ENCODE peak calls at places on chromosomes 3 and 15, in six cellular contexts. V, P, Z, B, J and R are unnamed samples.

GRCh38 chr3:66261318-66261717 is 40.5 kb downstream of the SLC25A26 start:
- DNase-seq in V (no peak), P (no peak), B (no peak), Z (no peak), J (no peak), R (no peak)

GRCh38 chr3:14405886-14406238 is 3.5 kb downstream of the SLC6A6 start:
- DNase-seq in P (no peak), V (no peak), Z (no peak), J (no peak), B (no peak), R (no peak)

GRCh38 chr3:39106281-39107055 is 959 bp downstream of the GORASP1 start:
- DNase-seq in P (no peak), J (no peak), V (no peak), Z (no peak), B (no peak), R (peak; percentile 59)

GRCh38 chr3:67706934-67707333 is 52.5 kb upstream of the SUCLG2 start:
- DNase-seq in Z (no peak), B (no peak), J (no peak), V (no peak), P (no peak), R (no peak)

GRCh38 chr3:180188512-180189309 is 152.0 kb upstream of the PEX5L start:
- DNase-seq in V (no peak), Z (no peak), J (no peak), P (no peak), B (no peak), R (no peak)

GRCh38 chr3:51686512-51687215 is 15.6 kb downstream of the TEX264 start:
- DNase-seq in B (peak; percentile 76), V (no peak), P (peak; percentile 93), J (peak; percentile 82), Z (no peak), R (peak; percentile 91)

GRCh38 chr3:24521306-24522154 is 26.9 kb upstream of the THRB start:
- DNase-seq in V (no peak), P (no peak), Z (peak; percentile 47), B (peak; percentile 71), J (peak; percentile 49), R (no peak)

GRCh38 chr3:153977148-153977547 is 144.0 kb upstream of the ARHGEF26 start:
- DNase-seq in Z (peak; percentile 47), B (peak; percentile 25), J (no peak), P (no peak), V (no peak), R (no peak)

GRCh38 chr3:5466752-5467151 is 279.2 kb downstream of the EDEM1 start:
- DNase-seq in P (no peak), V (no peak), B (no peak), J (no peak), Z (no peak), R (no peak)

GRCh38 chr3:94520364-94520763 is 457.5 kb downstream of the NSUN3 start:
- DNase-seq in P (no peak), B (no peak), Z (no peak), V (no peak), J (no peak), R (no peak)

GRCh38 chr3:177875786-177876476 is 660.3 kb upstream of the KCNMB2 start:
- DNase-seq in Z (no peak), V (no peak), P (no peak), J (no peak), B (no peak), R (no peak)

GRCh38 chr15:29322407-29322806 is 52.8 kb upstream of the NSMCE3 start:
- DNase-seq in B (no peak), P (no peak), Z (no peak), V (no peak), J (no peak), R (no peak)

GRCh38 chr15:87722941-87723691 is 533.4 kb downstream of the NTRK3 start:
- DNase-seq in V (no peak), J (no peak), Z (no peak), P (no peak), B (no peak), R (no peak)

GRCh38 chr3:146626384-146627122 is 21.4 kb upstream of the PLSCR5 start:
- DNase-seq in Z (no peak), J (no peak), P (no peak), B (no peak), V (no peak), R (no peak)

GRCh38 chr15:59609730-59610712 is 1.6 kb upstream of the GCNT3 start:
- DNase-seq in V (no peak), Z (no peak), B (no peak), P (no peak), J (no peak), R (no peak)

GRCh38 chr3:168802761-168803160 is 707.0 kb upstream of the GOLIM4 start:
- DNase-seq in B (no peak), P (no peak), J (no peak), V (no peak), Z (no peak), R (no peak)

GRCh38 chr3:33218446-33219174 is at the start of gene SUSD5:
- DNase-seq in J (no peak), B (no peak), Z (no peak), P (no peak), V (no peak), R (no peak)

GRCh38 chr3:36674816-36675215 is 89.5 kb downstream of the DCLK3 start:
- DNase-seq in B (no peak), Z (no peak), J (no peak), V (no peak), P (no peak), R (no peak)

GRCh38 chr3:37701729-37702128 is 160.0 kb upstream of the CTDSPL start:
- DNase-seq in Z (no peak), B (no peak), P (no peak), J (no peak), V (no peak), R (no peak)

GRCh38 chr15:70147178-70147760 is 49.6 kb upstream of the TLE3 start:
- DNase-seq in P (no peak), J (no peak), Z (no peak), B (no peak), V (no peak), R (no peak)

GRCh38 chr15:41734079-41734478 is 40.2 kb upstream of the MAPKBP1 start:
- DNase-seq in P (no peak), B (no peak), V (no peak), J (no peak), Z (no peak), R (no peak)

GRCh38 chr3:120469440-120470415 is 18.9 kb upstream of the FSTL1 start:
- DNase-seq in P (no peak), J (no peak), Z (peak; percentile 25), B (no peak), V (no peak), R (no peak)

GRCh38 chr15:43270676-43271306 is 4.1 kb upstream of the TGM5 start:
- DNase-seq in V (no peak), B (no peak), J (peak; percentile 74), P (no peak), Z (no peak), R (no peak)

GRCh38 chr3:48558446-48559134 is 2.0 kb upstream of the PFKFB4 start:
- DNase-seq in V (no peak), J (no peak), B (peak; percentile 53), P (no peak), Z (no peak), R (no peak)

GRCh38 chr3:187518616-187519015 is 150.4 kb downstream of the RTP4 start:
- DNase-seq in V (no peak), J (no peak), P (no peak), B (no peak), Z (no peak), R (no peak)

GRCh38 chr3:52786330-52787215 is 8.0 kb upstream of the ITIH3 start:
- DNase-seq in Z (no peak), J (peak; percentile 24), B (peak; percentile 12), P (no peak), V (no peak), R (no peak)

GRCh38 chr3:100076544-100077529 is 37.5 kb downstream of the FILIP1L start:
- DNase-seq in P (no peak), B (no peak), V (no peak), J (no peak), Z (no peak), R (no peak)

GRCh38 chr3:127304121-127304744 is 16.4 kb upstream of the PRR20G start:
- DNase-seq in Z (no peak), P (no peak), V (no peak), J (no peak), B (no peak), R (peak; percentile 81)

GRCh38 chr3:2993719-2994118 is 116.5 kb downstream of the IL5RA start:
- DNase-seq in B (no peak), P (no peak), Z (no peak), V (no peak), J (no peak), R (no peak)